ENCODE peak calls at places on chromosomes 4 and X, in four cellular contexts. O, H, D and L are unnamed samples.

GRCh38 chr4:80335554-80336358 is at the start of gene CFAP299:
- DNase-seq in O (no peak), H (peak), D (peak), L (peak)

GRCh38 chrX:34879361-34879760 is 63.2 kb upstream of the FAM47B start:
- DNase-seq in O (no peak), H (no peak), D (no peak), L (no peak)

GRCh38 chrX:17798921-17799320 is 61.6 kb downstream of the SCML1 start:
- DNase-seq in O (no peak), H (no peak), D (no peak), L (no peak)

GRCh38 chr4:185219551-185220344 is 10.3 kb downstream of the SNX25 start:
- DNase-seq in O (no peak), H (no peak), D (peak), L (no peak)

GRCh38 chr4:67499799-67500198 is 45.5 kb downstream of the CENPC start:
- DNase-seq in O (no peak), H (no peak), D (no peak), L (no peak)

GRCh38 chr4:26238426-26238781 is 82.4 kb upstream of the RBPJ start:
- DNase-seq in O (no peak), H (no peak), D (no peak), L (peak)

GRCh38 chr4:37139987-37140386 is 104.6 kb upstream of the NWD2 start:
- DNase-seq in O (no peak), H (no peak), D (no peak), L (no peak)

GRCh38 chr4:7134737-7135388 is 57.5 kb upstream of the SORCS2 start:
- DNase-seq in O (no peak), H (no peak), D (no peak), L (no peak)

GRCh38 chr4:164438321-164438720 is 315.6 kb upstream of the SMIM31 start:
- DNase-seq in O (no peak), H (no peak), D (no peak), L (no peak)

GRCh38 chr4:154497901-154498300 is 6.3 kb upstream of the DCHS2 start:
- DNase-seq in O (no peak), H (no peak), D (no peak), L (no peak)

GRCh38 chr4:113145519-113146291 is 96.3 kb downstream of the ANK2 start:
- DNase-seq in O (no peak), H (no peak), D (no peak), L (no peak)

GRCh38 chr4:179465131-179465797 is 2023.0 kb upstream of the AGA start:
- DNase-seq in O (no peak), H (no peak), D (no peak), L (no peak)

GRCh38 chr4:25172964-25173917 is 13.0 kb upstream of the SEPSECS start:
- DNase-seq in O (no peak), H (no peak), D (peak), L (no peak)

GRCh38 chr4:112938461-112939058 is 110.9 kb upstream of the ANK2 start:
- DNase-seq in O (no peak), H (peak), D (peak), L (no peak)

GRCh38 chr4:98608343-98608742 is 50.1 kb downstream of the TSPAN5 start:
- DNase-seq in O (no peak), H (no peak), D (no peak), L (no peak)

GRCh38 chrX:20399728-20400414 is 133.2 kb upstream of the RPS6KA3 start:
- DNase-seq in O (no peak), H (no peak), D (no peak), L (no peak)